ENCODE peak calls at places on chromosomes 6 and 20, in six cellular contexts. A, C, B, P, O and F are unnamed samples. For H3K4me1, the result is how much of the 10 kb centered on the place peaks cover.

GRCh38 chr6:162736933-162737332 is 9.2 kb downstream of the PACRG start:
- DNase-seq in A (no peak), C (no peak), B (no peak), P (no peak), O (no peak), F (no peak)

GRCh38 chr6:134911532-134911931 is 38.4 kb downstream of the ALDH8A1 start:
- DNase-seq in A (no peak), C (no peak), B (no peak), P (no peak), O (no peak), F (no peak)

GRCh38 chr6:168735268-168735949 is 294.4 kb downstream of the SMOC2 start:
- DNase-seq in A (no peak), C (no peak), B (no peak), P (no peak), O (no peak), F (no peak)

GRCh38 chr20:41178495-41178894 is 41.2 kb downstream of the PLCG1 start:
- DNase-seq in A (peak), C (no peak), B (no peak), P (no peak), O (no peak), F (peak)

GRCh38 chr6:151067684-151068596 is 171.8 kb upstream of the AKAP12 start:
- DNase-seq in A (peak), C (peak), B (no peak), P (peak), O (peak), F (no peak)

GRCh38 chr6:95856876-95857364 is 158.9 kb upstream of the FUT9 start:
- DNase-seq in A (no peak), C (no peak), B (no peak), P (no peak), O (no peak), F (no peak)

GRCh38 chr20:25540273-25540672 is 45.1 kb downstream of the NINL start:
- DNase-seq in A (no peak), C (peak), B (peak), P (peak), O (no peak), F (peak)

GRCh38 chr20:62357681-62358080 is 9.4 kb downstream of the LAMA5 start:
- DNase-seq in A (no peak), C (no peak), B (no peak), P (no peak), O (no peak), F (peak)

GRCh38 chr20:20683481-20683880 is 29.0 kb downstream of the RALGAPA2 start:
- DNase-seq in A (no peak), C (no peak), B (no peak), P (no peak), O (no peak), F (no peak)

GRCh38 chr6:38259736-38260135 is 380.0 kb downstream of the BTBD9 start:
- DNase-seq in A (no peak), C (no peak), B (no peak), P (no peak), O (no peak), F (no peak)

GRCh38 chr6:41519748-41520699 is 26.2 kb upstream of the FOXP4 start:
- DNase-seq in A (no peak), C (no peak), B (no peak), P (no peak), O (no peak), F (peak)

GRCh38 chr6:105452924-105453756 is 50.3 kb upstream of the PREP start:
- DNase-seq in A (no peak), C (no peak), B (no peak), P (no peak), O (peak), F (no peak)

GRCh38 chr6:78810146-78810545 is 57.2 kb upstream of the IRAK1BP1 start:
- DNase-seq in A (no peak), C (no peak), B (peak), P (no peak), O (no peak), F (peak)

GRCh38 chr6:117776441-117776840 is 101.2 kb downstream of the NUS1 start:
- DNase-seq in A (no peak), C (no peak), B (no peak), P (no peak), O (no peak), F (no peak)

GRCh38 chr6:74638467-74638866 is 567.4 kb downstream of the COL12A1 start:
- DNase-seq in A (no peak), C (no peak), B (no peak), P (no peak), O (no peak), F (no peak)

GRCh38 chr6:56188429-56188828 is 59.0 kb downstream of the COL21A1 start:
- DNase-seq in A (no peak), C (no peak), B (no peak), P (no peak), O (no peak), F (peak)

GRCh38 chr20:52859156-52859887 is 112.8 kb upstream of the TSHZ2 start:
- DNase-seq in A (no peak), C (peak), B (no peak), P (peak), O (no peak), F (peak)

GRCh38 chr6:88908598-88909548 is 54.5 kb downstream of the RNGTT start:
- DNase-seq in A (no peak), C (no peak), B (no peak), P (no peak), O (no peak), F (no peak)

GRCh38 chr20:59253325-59253724 is 47.1 kb upstream of the EDN3 start:
- DNase-seq in A (no peak), C (no peak), B (peak), P (no peak), O (no peak), F (no peak)

GRCh38 chr6:39945626-39946025 is 11.4 kb upstream of the MOCS1 start:
- DNase-seq in A (no peak), C (no peak), B (no peak), P (no peak), O (no peak), F (no peak)

GRCh38 chr20:5168582-5169396 is 42.0 kb downstream of the CDS2 start:
- DNase-seq in A (no peak), C (peak), B (no peak), P (peak), O (peak), F (peak)

GRCh38 chr6:8953310-8953709 is 518.0 kb upstream of the SLC35B3 start:
- DNase-seq in A (no peak), C (no peak), B (no peak), P (no peak), O (no peak), F (no peak)

DNA sequence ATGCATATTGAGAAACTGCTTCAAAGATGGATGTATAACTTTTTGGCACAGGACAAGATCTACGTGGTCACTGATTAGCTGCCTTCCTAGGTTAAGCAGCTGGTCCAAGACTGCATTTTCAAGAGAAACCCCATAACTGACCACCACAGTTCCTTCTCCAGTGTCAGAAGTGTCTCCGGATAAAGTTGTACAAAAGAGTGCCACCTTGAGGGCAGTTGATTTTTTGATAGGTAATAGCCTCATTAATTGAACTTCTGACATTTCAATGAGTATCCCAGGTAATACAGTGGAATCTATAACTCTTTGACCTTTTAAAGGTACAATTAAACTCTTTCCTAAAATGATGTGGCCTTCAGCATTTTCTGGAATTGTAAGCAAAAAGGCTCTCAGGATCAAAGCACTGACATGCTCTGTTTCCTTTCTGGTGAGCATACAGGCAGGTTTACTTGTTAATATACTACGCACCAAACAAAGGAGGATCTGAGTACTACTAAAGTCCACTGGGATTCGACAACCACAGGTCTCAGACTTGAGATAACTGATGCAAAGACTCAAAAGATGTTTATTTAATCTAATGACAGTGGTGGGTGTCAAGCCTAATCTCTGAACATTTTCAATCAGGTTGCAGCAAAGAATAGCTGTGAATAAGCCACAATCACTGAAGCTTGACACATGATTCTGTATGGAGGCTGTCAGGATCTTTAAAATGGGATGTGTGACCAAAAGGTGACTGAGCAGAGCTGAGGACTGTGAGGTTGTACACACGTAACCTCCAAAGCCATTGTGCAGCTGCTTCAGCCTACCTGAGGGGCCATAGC is 21.2 kb downstream of the MKKS start:
- DNase-seq in A (no peak), C (no peak), B (no peak), P (no peak), O (no peak), F (no peak)
- TF ChIP-seq CTCF in A (no peak), C (no peak), B (no peak), P (no peak), O (no peak), F (peak)

GRCh38 chr6:33203443-33204164 is 851 bp upstream of the HSD17B8 start:
- DNase-seq in A (no peak), C (no peak), B (no peak), P (no peak), O (peak), F (no peak)
- H3K4me1 ChIP-seq in A (under half), C (half or more), B (under half), P (under half), O (under half), F (under half)

DNA sequence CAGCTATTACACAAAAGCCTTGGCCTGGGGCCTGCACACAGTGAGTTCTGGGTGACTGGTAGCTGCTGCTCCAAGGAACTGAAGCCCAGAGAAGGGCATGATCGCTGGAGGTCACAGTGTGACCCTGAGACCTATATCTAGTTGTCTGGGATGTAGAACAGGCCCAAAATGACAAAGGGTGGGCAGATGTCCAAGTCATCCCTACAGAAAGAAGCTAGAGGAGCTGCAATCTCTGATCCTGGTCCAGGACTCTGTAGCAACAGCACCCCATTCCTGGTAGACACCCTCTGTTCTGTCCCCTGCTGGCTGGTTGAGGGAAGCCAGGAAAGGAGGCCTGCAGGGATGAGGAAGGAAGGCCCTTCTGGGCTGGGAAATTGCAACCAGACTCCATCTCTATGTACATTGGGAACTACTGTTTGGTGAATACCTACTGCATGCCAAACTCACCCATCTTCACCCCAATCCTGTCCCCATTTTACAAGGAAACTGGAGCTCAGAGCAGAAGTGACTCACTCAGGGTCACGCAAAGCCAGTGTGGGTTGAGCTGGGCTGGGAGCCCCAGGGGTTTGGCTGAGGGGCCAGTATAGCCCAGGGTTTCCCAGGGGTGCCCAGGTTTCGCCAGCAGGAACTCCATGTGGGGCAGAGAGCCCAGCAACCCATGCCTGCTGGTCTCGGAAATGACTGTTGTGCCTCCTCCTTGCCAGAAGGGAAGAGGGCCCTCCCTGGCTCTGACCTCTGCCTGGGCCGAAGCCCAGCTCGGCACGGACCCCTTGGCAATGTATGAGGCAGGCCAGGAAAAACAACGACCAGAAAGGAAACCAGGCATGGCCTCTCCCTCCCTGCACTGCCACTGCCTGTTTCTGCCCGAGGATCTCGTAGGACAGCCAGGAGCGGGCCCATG is 44.9 kb upstream of the TLDC2 start:
- DNase-seq in A (no peak), C (peak), B (no peak), P (peak), O (peak), F (no peak)
- TF ChIP-seq CTCF in A (peak), C (no peak), B (peak), P (peak), O (no peak), F (peak)

DNA sequence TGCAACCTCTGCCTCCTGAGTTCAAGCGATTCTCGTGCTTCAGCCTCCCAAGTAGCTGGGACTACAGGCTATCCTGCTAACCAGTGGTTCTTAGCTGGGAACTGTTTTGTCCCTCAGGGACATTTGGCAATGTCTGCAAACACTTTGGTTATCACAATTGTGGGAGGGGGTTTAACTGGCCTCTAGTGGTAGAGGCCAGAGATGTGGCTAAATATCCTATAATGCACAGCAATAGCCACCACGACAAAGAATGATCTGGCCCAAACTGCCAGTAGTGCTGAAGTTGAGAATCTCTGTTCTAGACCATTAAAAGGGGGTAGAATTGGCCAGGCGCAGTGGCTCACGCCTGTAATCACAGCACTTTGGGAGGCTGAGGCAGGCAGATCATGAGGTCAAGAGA is 28.8 kb downstream of the AKIRIN2 start:
- DNase-seq in A (no peak), C (no peak), B (no peak), P (no peak), O (no peak), F (no peak)
- H3K4me1 ChIP-seq in A (under half), C (under half), B (under half), P (under half), O (under half), F (under half)

GRCh38 chr20:50153153-50153499 is 397 bp downstream of the PEDS1 start:
- DNase-seq in A (no peak), C (no peak), B (no peak), P (no peak), O (no peak), F (no peak)
- TF ChIP-seq CTCF in A (no peak), C (no peak), B (no peak), P (no peak), O (no peak), F (no peak)

DNA sequence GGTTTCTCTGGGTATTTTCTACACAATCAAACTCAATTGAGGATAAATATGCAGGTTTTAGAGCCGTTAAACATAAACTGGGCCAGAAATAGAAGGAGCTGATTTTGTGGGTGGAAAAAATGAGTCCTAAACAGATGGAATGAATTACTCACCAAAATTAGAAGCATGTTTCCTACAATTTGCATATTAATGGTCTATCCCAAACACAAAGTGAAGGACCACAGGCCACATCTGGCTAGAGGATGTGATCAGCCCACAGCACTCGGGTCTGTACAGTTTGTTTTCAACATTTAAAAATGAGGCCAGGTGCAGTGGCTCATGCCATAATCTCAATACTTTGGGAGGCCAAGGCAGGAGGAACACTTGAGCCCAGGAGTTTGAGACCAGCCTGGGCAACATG is 296.3 kb downstream of the PREX1 start:
- DNase-seq in A (no peak), C (no peak), B (no peak), P (no peak), O (no peak), F (no peak)
- H3K4me1 ChIP-seq in A (under half), C (under half), B (under half), P (under half), O (under half), F (under half)

GRCh38 chr6:114310053-114310452 is 32.8 kb downstream of the HS3ST5 start:
- DNase-seq in A (no peak), C (no peak), B (no peak), P (no peak), O (no peak), F (no peak)

GRCh38 chr6:114301596-114302219 is 41.1 kb downstream of the HS3ST5 start:
- DNase-seq in A (no peak), C (no peak), B (no peak), P (no peak), O (no peak), F (no peak)

GRCh38 chr6:114304304-114304887 is 38.4 kb downstream of the HS3ST5 start:
- DNase-seq in A (no peak), C (no peak), B (peak), P (no peak), O (no peak), F (no peak)
- TF ChIP-seq CTCF in A (no peak), C (no peak), B (peak), P (peak), O (no peak), F (peak)

GRCh38 chr20:17935761-17936160 is 32.8 kb downstream of the SNX5 start:
- DNase-seq in A (no peak), C (no peak), B (no peak), P (no peak), O (no peak), F (no peak)
- H3K4me1 ChIP-seq in A (under half), C (under half), B (under half), P (under half), O (under half), F (under half)